ENCODE peak calls at places on chromosomes 7 and 10, in six cellular contexts. One of them, this sample, is unnamed.

GRCh38 chr7:145919712-145920111 is 196.9 kb upstream of the CNTNAP2 start:
- DNase-seq in skeletal muscle cell: no peak
- DNase-seq in activated T-cell treated with anti-CD3 and anti-CD28 coated beads, Interleukin-2, amount 50 U/mL, for 48 hours: no peak
- DNase-seq in choroid plexus epithelial cell: peak
- DNase-seq in hypothalamus: no peak
- DNase-seq in lung microvascular endothelial cell: no peak
- DNase-seq in this sample: no peak

GRCh38 chr7:51288896-51289607 is 27.6 kb downstream of the COBL start:
- DNase-seq in hypothalamus: no peak
- DNase-seq in skeletal muscle cell: no peak
- DNase-seq in activated T-cell treated with anti-CD3 and anti-CD28 coated beads, Interleukin-2, amount 50 U/mL, for 48 hours: no peak
- DNase-seq in lung microvascular endothelial cell: no peak
- DNase-seq in choroid plexus epithelial cell: no peak
- DNase-seq in this sample: no peak

GRCh38 chr7:85508642-85509429 is 322.0 kb upstream of the SEMA3D start:
- DNase-seq in skeletal muscle cell: peak
- DNase-seq in choroid plexus epithelial cell: peak
- DNase-seq in lung microvascular endothelial cell: no peak
- DNase-seq in hypothalamus: no peak
- DNase-seq in activated T-cell treated with anti-CD3 and anti-CD28 coated beads, Interleukin-2, amount 50 U/mL, for 48 hours: no peak
- DNase-seq in this sample: peak

GRCh38 chr7:147081117-147081516 is 964.5 kb downstream of the CNTNAP2 start:
- DNase-seq in activated T-cell treated with anti-CD3 and anti-CD28 coated beads, Interleukin-2, amount 50 U/mL, for 48 hours: no peak
- DNase-seq in skeletal muscle cell: no peak
- DNase-seq in lung microvascular endothelial cell: no peak
- DNase-seq in choroid plexus epithelial cell: no peak
- DNase-seq in hypothalamus: no peak
- DNase-seq in this sample: no peak

GRCh38 chr7:92244803-92245486 is 769 bp downstream of the KRIT1 start:
- DNase-seq in lung microvascular endothelial cell: peak
- DNase-seq in choroid plexus epithelial cell: peak
- DNase-seq in activated T-cell treated with anti-CD3 and anti-CD28 coated beads, Interleukin-2, amount 50 U/mL, for 48 hours: no peak
- DNase-seq in skeletal muscle cell: no peak
- DNase-seq in hypothalamus: no peak
- DNase-seq in this sample: no peak

GRCh38 chr10:128150045-128150493 is 23.8 kb upstream of the MKI67 start:
- DNase-seq in hypothalamus: peak
- DNase-seq in activated T-cell treated with anti-CD3 and anti-CD28 coated beads, Interleukin-2, amount 50 U/mL, for 48 hours: peak
- DNase-seq in choroid plexus epithelial cell: peak
- DNase-seq in skeletal muscle cell: peak
- DNase-seq in lung microvascular endothelial cell: peak
- DNase-seq in this sample: peak

GRCh38 chr7:66205736-66206080 is 574 bp downstream of the TPST1 start:
- DNase-seq in hypothalamus: no peak
- DNase-seq in lung microvascular endothelial cell: peak
- DNase-seq in skeletal muscle cell: no peak
- DNase-seq in activated T-cell treated with anti-CD3 and anti-CD28 coated beads, Interleukin-2, amount 50 U/mL, for 48 hours: no peak
- DNase-seq in choroid plexus epithelial cell: no peak
- DNase-seq in this sample: no peak

GRCh38 chr7:157715071-157715937 is 378.5 kb downstream of the DNAJB6 start:
- DNase-seq in hypothalamus: no peak
- DNase-seq in lung microvascular endothelial cell: no peak
- DNase-seq in skeletal muscle cell: no peak
- DNase-seq in activated T-cell treated with anti-CD3 and anti-CD28 coated beads, Interleukin-2, amount 50 U/mL, for 48 hours: no peak
- DNase-seq in choroid plexus epithelial cell: no peak
- DNase-seq in this sample: no peak

GRCh38 chr10:114681542-114681941 is 23.5 kb upstream of the ABLIM1 start:
- DNase-seq in activated T-cell treated with anti-CD3 and anti-CD28 coated beads, Interleukin-2, amount 50 U/mL, for 48 hours: no peak
- DNase-seq in skeletal muscle cell: no peak
- DNase-seq in lung microvascular endothelial cell: peak
- DNase-seq in hypothalamus: no peak
- DNase-seq in choroid plexus epithelial cell: peak
- DNase-seq in this sample: no peak

GRCh38 chr10:93071674-93072224 is 1.9 kb upstream of the CYP26A1 start:
- DNase-seq in choroid plexus epithelial cell: no peak
- DNase-seq in skeletal muscle cell: no peak
- DNase-seq in activated T-cell treated with anti-CD3 and anti-CD28 coated beads, Interleukin-2, amount 50 U/mL, for 48 hours: peak
- DNase-seq in hypothalamus: no peak
- DNase-seq in lung microvascular endothelial cell: peak
- DNase-seq in this sample: no peak

GRCh38 chr7:98211221-98211675 is at the start of gene BHLHA15:
- DNase-seq in hypothalamus: no peak
- DNase-seq in choroid plexus epithelial cell: no peak
- DNase-seq in activated T-cell treated with anti-CD3 and anti-CD28 coated beads, Interleukin-2, amount 50 U/mL, for 48 hours: peak
- DNase-seq in lung microvascular endothelial cell: no peak
- DNase-seq in skeletal muscle cell: no peak
- DNase-seq in this sample: no peak